ENCODE peak calls at places on chromosomes 16 and 17, in eight cellular contexts. H is naive thymus-derived CD8-positive, alpha-beta T cell; J is naive B cell; F is A172; N is T-helper 1 cell; W is ACHN; I is COR-L47; M is foreskin fibroblast. D is an unnamed sample.

GRCh38 chr16:71709231-71709781 is 15.2 kb downstream of the PHLPP2 start:
- DNase-seq in I (no peak), W (peak; percentile 31), N (no peak), H (no peak), M (peak; percentile 71), J (no peak), F (peak; percentile 56), D (no peak)

GRCh38 chr16:59783191-59783590 is 1049.1 kb upstream of the GOT2 start:
- DNase-seq in W (no peak), M (peak; percentile 18), J (no peak), I (no peak), F (no peak), N (no peak), H (no peak), D (no peak)

GRCh38 chr17:60909405-60909804 is 231.8 kb downstream of the BCAS3 start:
- DNase-seq in J (no peak), N (no peak), F (no peak), W (no peak), I (no peak), M (peak; percentile 21), H (no peak), D (no peak)

GRCh38 chr16:23570992-23571632 is 13.6 kb downstream of the UBFD1 start:
- DNase-seq in J (peak; percentile 57), F (no peak), W (no peak), I (no peak), M (no peak), H (no peak), N (no peak), D (no peak)

GRCh38 chr17:80229011-80229410 is 8.8 kb downstream of the SLC26A11 start:
- DNase-seq in N (no peak), I (no peak), H (no peak), M (no peak), F (no peak), J (no peak), W (no peak), D (no peak)

GRCh38 chr17:50618300-50618699 is 16.4 kb upstream of the ABCC3 start:
- DNase-seq in I (no peak), M (peak; percentile 42), N (no peak), J (no peak), H (no peak), W (no peak), F (peak; percentile 50), D (no peak)

GRCh38 chr16:81548551-81548900 is 103.9 kb downstream of the CMIP start:
- DNase-seq in M (no peak), H (no peak), J (no peak), I (no peak), W (no peak), N (no peak), F (no peak), D (no peak)

GRCh38 chr17:38761612-38762011 is 9.1 kb downstream of the PSMB3 start:
- DNase-seq in I (no peak), N (no peak), F (peak; percentile 31), W (peak; percentile 65), M (peak; percentile 70), H (no peak), J (no peak), D (peak; percentile 20)

GRCh38 chr16:81214745-81215166 is 23.7 kb upstream of the BCO1 start:
- DNase-seq in J (no peak), W (peak; percentile 34), H (no peak), N (no peak), M (no peak), I (no peak), F (no peak), D (no peak)

GRCh38 chr17:82383411-82383810 is 11.8 kb downstream of the UTS2R start:
- DNase-seq in I (no peak), M (no peak), F (no peak), W (no peak), N (no peak), J (no peak), H (no peak), D (no peak)

GRCh38 chr17:22515599-22515998 is 823.3 kb downstream of the KCNJ18 start:
- DNase-seq in J (no peak), N (no peak), I (no peak), H (no peak), M (no peak), W (no peak), F (no peak), D (no peak)

GRCh38 chr16:21169249-21169981 is 10.9 kb downstream of the LDAF1 start:
- DNase-seq in F (peak; percentile 61), J (no peak), M (peak; percentile 75), W (no peak), H (no peak), N (no peak), I (no peak), D (no peak)

GRCh38 chr17:2212328-2212981 is 91.1 kb downstream of the SMG6 start:
- DNase-seq in W (peak; percentile 71), J (no peak), H (no peak), M (peak; percentile 86), F (peak; percentile 78), N (no peak), I (no peak), D (no peak)

GRCh38 chr16:35862242-35862641 is 2402.8 kb downstream of the TP53TG3F start:
- DNase-seq in F (no peak), I (no peak), M (no peak), H (no peak), N (no peak), J (no peak), W (no peak), D (no peak)

GRCh38 chr17:63701477-63702222 is 1.7 kb upstream of the LIMD2 start:
- DNase-seq in N (peak; percentile 60), F (no peak), W (no peak), M (no peak), I (no peak), J (peak; percentile 55), H (peak; percentile 66), D (no peak)

GRCh38 chr16:70254095-70254964 is 2.6 kb upstream of the EXOSC6 start:
- DNase-seq in F (no peak), M (peak; percentile 36), I (no peak), N (no peak), J (no peak), W (peak; percentile 23), H (no peak), D (no peak)

GRCh38 chr16:2008009-2008526 is 1.6 kb downstream of the ZNF598 start:
- DNase-seq in N (no peak), J (no peak), M (peak; percentile 89), F (peak; percentile 77), I (no peak), W (no peak), H (no peak), D (no peak)

GRCh38 chr16:11094838-11095565 is 150.6 kb downstream of the CLEC16A start:
- DNase-seq in J (no peak), M (no peak), N (no peak), I (no peak), H (no peak), W (no peak), F (no peak), D (no peak)

GRCh38 chr16:75763250-75763649 is 37.0 kb upstream of the CPHXL start:
- DNase-seq in I (no peak), N (no peak), J (no peak), H (no peak), F (no peak), M (no peak), W (no peak), D (no peak)

GRCh38 chr16:70156207-70156978 is 17.2 kb upstream of the CLEC18C start:
- DNase-seq in H (no peak), N (no peak), F (no peak), M (no peak), J (no peak), I (no peak), W (no peak), D (no peak)

GRCh38 chr17:41377546-41377945 is 4.6 kb downstream of the KRT34 start:
- DNase-seq in M (peak; percentile 43), J (no peak), W (no peak), H (no peak), F (peak; percentile 19), I (no peak), N (no peak), D (no peak)

GRCh38 chr16:55552621-55553020 is 13.9 kb upstream of the CAPNS2 start:
- DNase-seq in H (no peak), W (no peak), J (no peak), I (no peak), N (no peak), M (peak; percentile 83), F (peak; percentile 82), D (no peak)

GRCh38 chr16:74309789-74310781 is 13.5 kb downstream of the PSMD7 start:
- DNase-seq in W (peak; percentile 68), N (no peak), M (peak; percentile 67), F (peak; percentile 59), J (peak; percentile 19), H (peak; percentile 13), I (peak; percentile 33), D (peak; percentile 10)